ENCODE peak calls at places on chromosomes 11 and 22, in nine cellular contexts. Y is dorsolateral prefrontal cortex, F is heart right ventricle, U is mesenchymal stem cell, E is PC-3, X is uterus, Q is PC-9, G is right atrium auricular region, R is ascending aorta. S is an unnamed sample.

GRCh38 chr11:20668410-20668809 is 976 bp upstream of the NELL1 start:
- DNase-seq in F (no peak), Y (no peak), R (no peak), X (no peak), E (no peak), Q (no peak), U (no peak), G (no peak), S (no peak)

GRCh38 chr11:60498853-60499252 is 6.3 kb downstream of the MS4A12 start:
- DNase-seq in F (no peak), X (no peak), R (no peak), U (no peak), Y (no peak), Q (no peak), G (no peak), E (no peak), S (no peak)

GRCh38 chr22:21013742-21014201 is 1.2 kb upstream of the P2RX6 start:
- DNase-seq in U (no peak), R (no peak), X (no peak), F (no peak), Y (no peak), Q (no peak), E (no peak), G (no peak), S (no peak)

GRCh38 chr22:20299736-20300136 is 20.1 kb downstream of the DGCR6L start:
- DNase-seq in F (no peak), R (no peak), U (peak; percentile 10), X (peak; percentile 40), Q (no peak), G (no peak), E (peak; percentile 26), Y (no peak), S (peak; percentile 54)

GRCh38 chr11:40255457-40255856 is 1204.0 kb downstream of the LRRC4C start:
- DNase-seq in G (no peak), R (no peak), Q (no peak), Y (no peak), X (no peak), F (no peak), E (no peak), U (no peak), S (no peak)

GRCh38 chr11:58579192-58580129 is 598 bp downstream of the ZFP91 start:
- DNase-seq in Y (peak; percentile 92), U (peak; percentile 95), R (peak; percentile 77), X (peak; percentile 90), G (peak; percentile 93), F (peak; percentile 95), E (peak; percentile 89), Q (peak; percentile 68), S (peak; percentile 95)

GRCh38 chr11:78000193-78000592 is 5.7 kb upstream of the INTS4 start:
- DNase-seq in R (no peak), X (no peak), G (no peak), F (peak; percentile 25), Q (peak; percentile 70), U (peak; percentile 75), Y (no peak), E (peak; percentile 82), S (peak; percentile 64)

GRCh38 chr11:67632175-67632981 is 2.6 kb upstream of the NUDT8 start:
- DNase-seq in X (peak; percentile 18), Y (no peak), Q (no peak), E (peak; percentile 18), F (no peak), R (no peak), G (no peak), U (no peak), S (peak; percentile 96)

GRCh38 chr11:85946221-85946620 is 91.0 kb downstream of the CCDC83 start:
- DNase-seq in G (no peak), Y (no peak), E (peak; percentile 22), U (no peak), Q (no peak), X (no peak), F (no peak), R (no peak), S (no peak)

GRCh38 chr22:20836987-20837823 is 21.4 kb downstream of the PI4KA start:
- DNase-seq in R (no peak), E (no peak), Q (no peak), G (no peak), X (no peak), F (no peak), U (no peak), Y (no peak), S (no peak)

GRCh38 chr11:134069426-134069921 is 602 bp downstream of the JAM3 start:
- DNase-seq in U (peak; percentile 40), Y (peak; percentile 59), E (no peak), G (no peak), F (peak; percentile 37), R (no peak), Q (no peak), X (peak; percentile 36), S (no peak)

GRCh38 chr11:61890536-61891330 is 612 bp downstream of the FADS3 start:
- DNase-seq in E (peak; percentile 76), F (peak; percentile 48), Q (peak; percentile 69), G (peak; percentile 89), U (peak; percentile 90), Y (no peak), R (peak; percentile 87), X (peak; percentile 60), S (peak; percentile 55)

GRCh38 chr11:45285931-45286632 is at the start of gene SYT13:
- DNase-seq in R (no peak), Q (no peak), E (no peak), U (no peak), Y (peak; percentile 74), G (peak; percentile 23), X (no peak), F (peak; percentile 11), S (peak; percentile 56)

DNA sequence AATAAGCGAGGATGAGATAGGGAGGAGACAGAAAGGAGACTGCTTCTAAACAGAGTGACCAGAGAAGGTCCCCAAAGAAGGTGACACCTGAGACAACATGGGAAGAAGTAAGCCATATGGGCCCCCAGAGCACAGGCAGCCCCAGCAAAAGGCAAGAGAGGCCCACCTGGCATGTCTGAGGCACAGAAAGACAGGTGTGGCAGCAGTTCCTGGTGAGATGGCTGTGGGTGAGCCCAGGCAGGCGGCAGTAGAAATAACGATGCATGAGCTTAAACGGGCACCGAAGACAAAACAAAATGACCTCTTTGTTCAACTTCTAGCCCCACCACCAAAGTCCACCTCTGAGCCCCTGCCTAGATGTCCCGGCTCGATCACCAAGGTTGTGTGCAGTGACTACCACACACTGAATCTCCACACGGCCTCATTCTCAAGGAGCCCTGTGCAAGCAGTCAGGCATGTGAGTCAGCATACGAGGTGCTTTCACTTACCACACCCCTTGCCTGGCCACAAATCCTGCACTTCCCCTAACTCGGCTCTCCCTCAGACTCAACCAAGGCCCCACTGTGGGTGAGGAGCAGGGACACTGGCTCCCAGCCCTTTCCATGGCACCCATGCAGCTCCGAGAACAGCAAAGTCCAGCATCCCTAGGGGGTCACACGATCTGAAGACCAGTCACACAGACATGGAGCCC is 77.6 kb downstream of the PACSIN2 start:
- DNase-seq in U (peak; percentile 94), Y (no peak), R (peak; percentile 67), X (peak; percentile 34), G (no peak), Q (peak; percentile 89), E (peak; percentile 79), F (no peak), S (peak; percentile 77)
- H3K27ac ChIP-seq in U (peak overlapping the region; percentile 16), Y (no peak overlapping the region), R (peak overlapping the region; percentile 97), X (peak overlapping the region; percentile 90), G (peak overlapping the region; percentile 77), Q (peak overlapping the region; percentile 92), E (peak overlapping the region; percentile 99), F (peak overlapping the region; percentile 69), S (peak overlapping the region; percentile 92)

GRCh38 chr11:9717040-9717357 is 53.1 kb downstream of the SWAP70 start:
- DNase-seq in R (no peak), U (no peak), Q (no peak), F (no peak), E (no peak), G (no peak), Y (no peak), X (no peak), S (no peak)
- H3K27ac ChIP-seq in R (peak overlapping the region; percentile 76), U (peak overlapping the region; percentile 40), Q (peak overlapping the region; percentile 29), F (peak overlapping the region; percentile 79), E (peak overlapping the region; percentile 52), G (peak overlapping the region; percentile 74), Y (peak overlapping the region; percentile 34), X (peak overlapping the region; percentile 80), S (peak overlapping the region; percentile 34)

GRCh38 chr22:30390974-30391691 is 3.9 kb upstream of the RNF215 start:
- DNase-seq in G (no peak), Y (peak; percentile 83), E (peak; percentile 77), F (peak; percentile 15), U (peak; percentile 65), X (peak; percentile 37), R (no peak), Q (peak; percentile 69), S (peak; percentile 81)

GRCh38 chr22:30392661-30393321 is 4.0 kb upstream of the SEC14L2 start:
- DNase-seq in Y (peak; percentile 39), X (no peak), Q (no peak), E (no peak), U (no peak), F (no peak), G (no peak), R (no peak), S (no peak)

GRCh38 chr22:30396871-30397655 is at the start of gene SEC14L2:
- DNase-seq in R (no peak), F (peak; percentile 38), U (peak; percentile 53), E (peak; percentile 58), Y (peak; percentile 89), X (peak; percentile 73), G (peak; percentile 73), Q (peak; percentile 40), S (peak; percentile 64)

GRCh38 chr22:30393885-30394284 is 2.9 kb upstream of the SEC14L2 start:
- DNase-seq in X (no peak), R (no peak), Q (no peak), U (no peak), E (no peak), G (no peak), Y (no peak), F (no peak), S (no peak)

GRCh38 chr22:30393322-30393680 is 3.5 kb upstream of the SEC14L2 start:
- DNase-seq in E (no peak), Y (no peak), G (no peak), U (no peak), X (no peak), F (no peak), R (no peak), Q (no peak), S (no peak)
- H3K27ac ChIP-seq in E (no peak overlapping the region), Y (peak overlapping the region; percentile 39), G (no peak overlapping the region), U (peak overlapping the region; percentile 35), X (no peak overlapping the region), F (no peak overlapping the region), R (no peak overlapping the region), Q (no peak overlapping the region), S (no peak overlapping the region)

GRCh38 chr11:116164843-116165242 is 607.9 kb downstream of the BUD13 start:
- DNase-seq in Y (no peak), R (no peak), U (no peak), Q (no peak), X (no peak), G (no peak), E (no peak), F (no peak), S (no peak)

GRCh38 chr11:116166788-116167465 is 605.9 kb downstream of the BUD13 start:
- DNase-seq in G (no peak), Q (no peak), U (no peak), R (no peak), F (no peak), E (no peak), X (no peak), Y (no peak), S (no peak)

GRCh38 chr11:116162541-116163230 is 610.1 kb downstream of the BUD13 start:
- DNase-seq in R (no peak), G (peak; percentile 56), Q (no peak), E (no peak), X (no peak), Y (no peak), U (no peak), F (peak; percentile 40), S (no peak)

GRCh38 chr11:116167706-116168458 is 604.9 kb downstream of the BUD13 start:
- DNase-seq in X (no peak), R (no peak), Y (no peak), G (peak; percentile 38), E (no peak), F (no peak), U (no peak), Q (no peak), S (no peak)

GRCh38 chr11:116162086-116162485 is 610.7 kb downstream of the BUD13 start:
- DNase-seq in G (peak; percentile 30), U (no peak), Y (no peak), F (no peak), X (no peak), E (no peak), Q (no peak), R (no peak), S (no peak)
- H3K27ac ChIP-seq in G (no peak overlapping the region), U (no peak overlapping the region), Y (no peak overlapping the region), F (no peak overlapping the region), X (no peak overlapping the region), E (no peak overlapping the region), Q (no peak overlapping the region), R (no peak overlapping the region), S (no peak overlapping the region)